ENCODE peak calls at places on chromosomes 11 and 22, in four cellular contexts. T is AML-193; K is endothelial cell; H is stimulated activated CD8-positive, alpha-beta memory T cell treated with anti-CD3 and anti-CD28 coated beads, Interleukin-4, amount 100 ng/mL, for 1 hour. P is an unnamed sample.
A peak's percentile ranks its signal among the peaks of the same experiment; 100 is the strongest.

GRCh38 chr11:6757373-6757967 is 14.3 kb downstream of the OR2AG2 start:
- DNase-seq in T (peak; percentile 34), K (peak; percentile 61), H (peak; percentile 14), P (peak; percentile 26)

GRCh38 chr11:119990306-119991021 is 147.4 kb downstream of the TRIM29 start:
- DNase-seq in T (no peak), K (no peak), H (no peak), P (peak; percentile 58)

GRCh38 chr22:41551882-41552582 is 7.8 kb upstream of the POLR3H start:
- DNase-seq in T (no peak), K (no peak), H (no peak), P (no peak)

GRCh38 chr22:46416537-46417267 is 81.2 kb downstream of the TRMU start:
- DNase-seq in T (no peak), K (no peak), H (no peak), P (no peak)

GRCh38 chr11:66981976-66982578 is 7.0 kb downstream of the C11orf86 start:
- DNase-seq in T (peak; percentile 63), K (no peak), H (no peak), P (peak; percentile 89)

GRCh38 chr11:58742140-58742539 is 10.4 kb upstream of the GLYAT start:
- DNase-seq in T (no peak), K (no peak), H (no peak), P (no peak)

GRCh38 chr11:73346186-73346935 is 29.8 kb upstream of the RELT start:
- DNase-seq in T (no peak), K (no peak), H (no peak), P (no peak)

GRCh38 chr11:106621479-106621878 is 396.8 kb downstream of the GUCY1A2 start:
- DNase-seq in T (no peak), K (no peak), H (no peak), P (no peak)

GRCh38 chr22:36433318-36434231 is 45.8 kb upstream of the MYH9 start:
- DNase-seq in T (no peak), K (no peak), H (no peak), P (no peak)

GRCh38 chr11:122733301-122733686 is 77.8 kb downstream of the UBASH3B start:
- DNase-seq in T (no peak), K (no peak), H (no peak), P (peak; percentile 35)

GRCh38 chr11:2599561-2600189 is 100.1 kb downstream of the KCNQ1OT1 start:
- DNase-seq in T (no peak), K (peak; percentile 11), H (no peak), P (no peak)

GRCh38 chr11:77407613-77408012 is 66.3 kb downstream of the PAK1 start:
- DNase-seq in T (peak; percentile 45), K (no peak), H (no peak), P (no peak)

GRCh38 chr11:86438685-86439084 is 64.0 kb downstream of the CCDC81 start:
- DNase-seq in T (no peak), K (no peak), H (no peak), P (no peak)

GRCh38 chr22:28484662-28485061 is 195.0 kb downstream of the TTC28 start:
- DNase-seq in T (no peak), K (no peak), H (no peak), P (no peak)

GRCh38 chr11:93727985-93728791 is 13.1 kb downstream of the TAF1D start:
- DNase-seq in T (no peak), K (no peak), H (no peak), P (no peak)

P was measured in left ventricle myocardium inferior.